ENCODE peak calls at places on chromosome 11, in eight cellular contexts. C is GM23248; K is MM.1S; A is right lobe of liver; O is fibroblast of the aortic adventitia; Z is mucosa of descending colon; U is CD8-positive, alpha-beta memory T cell; W is neural progenitor cell. F is an unnamed sample.

GRCh38 chr11:92591551-92591950 is 366.9 kb downstream of the FAT3 start:
- DNase-seq in Z (no peak), W (no peak), K (no peak), O (no peak), C (no peak), U (no peak), A (no peak), F (no peak)

GRCh38 chr11:68116126-68116525 is 5.1 kb downstream of the CHKA start:
- DNase-seq in Z (peak), C (no peak), U (no peak), A (no peak), O (no peak), K (no peak), W (no peak), F (no peak)

GRCh38 chr11:120929090-120929489 is 94.8 kb upstream of the TBCEL start:
- DNase-seq in O (no peak), W (no peak), U (no peak), Z (no peak), K (no peak), C (peak), A (no peak), F (no peak)

GRCh38 chr11:124441081-124441480 is 4.4 kb downstream of the OR8B8 start:
- DNase-seq in Z (no peak), W (no peak), K (no peak), A (no peak), O (no peak), C (no peak), U (no peak), F (no peak)

GRCh38 chr11:121723261-121723741 is 270.5 kb upstream of the SORL1-AS1 start:
- DNase-seq in C (peak), O (peak), A (no peak), K (no peak), Z (no peak), W (peak), U (no peak), F (no peak)

GRCh38 chr11:16891964-16892363 is 122.2 kb downstream of the PLEKHA7 start:
- DNase-seq in W (no peak), C (peak), A (no peak), O (peak), K (no peak), Z (no peak), U (no peak), F (no peak)

GRCh38 chr11:17077520-17078401 is at the start of gene RPS13:
- DNase-seq in Z (peak), O (peak), K (peak), W (peak), U (peak), A (peak), C (peak), F (peak)

GRCh38 chr11:68581901-68582300 is 102.4 kb upstream of the GAL start:
- DNase-seq in C (no peak), A (no peak), O (no peak), K (no peak), Z (no peak), U (no peak), W (no peak), F (no peak)

GRCh38 chr11:59822989-59823566 is 12.5 kb upstream of the MRPL16 start:
- DNase-seq in C (peak), A (no peak), W (peak), O (peak), K (peak), Z (peak), U (no peak), F (peak)

GRCh38 chr11:62680825-62681240 is 2.0 kb upstream of the UBXN1 start:
- DNase-seq in K (peak), O (peak), W (peak), U (peak), Z (peak), C (peak), A (peak), F (peak)

GRCh38 chr11:78742430-78742829 is 167.8 kb upstream of the NARS2 start:
- DNase-seq in Z (peak), K (no peak), U (no peak), O (peak), C (peak), W (no peak), A (peak), F (no peak)

GRCh38 chr11:88338223-88338661 is 706 bp upstream of the CTSC start:
- DNase-seq in Z (peak), C (peak), W (peak), U (peak), O (peak), K (peak), A (peak), F (peak)

GRCh38 chr11:101444164-101444563 is 139.6 kb downstream of the TRPC6 start:
- DNase-seq in A (no peak), Z (peak), W (no peak), O (no peak), U (no peak), C (no peak), K (no peak), F (peak)

GRCh38 chr11:46743043-46743442 is 24.0 kb downstream of the F2 start:
- DNase-seq in K (no peak), Z (no peak), U (no peak), C (no peak), W (no peak), O (no peak), A (no peak), F (no peak)

GRCh38 chr11:9158898-9159391 is 67.5 kb upstream of the SCUBE2 start:
- DNase-seq in Z (no peak), C (peak), O (peak), W (no peak), U (no peak), K (no peak), A (no peak), F (no peak)

GRCh38 chr11:11163256-11163655 is 189.8 kb downstream of the CSNK2A3 start:
- DNase-seq in K (no peak), Z (no peak), W (peak), A (no peak), C (peak), U (no peak), O (no peak), F (no peak)

GRCh38 chr11:131980199-131980598 is 609.8 kb downstream of the NTM start:
- DNase-seq in A (no peak), K (no peak), C (no peak), U (no peak), Z (no peak), O (no peak), W (no peak), F (no peak)

GRCh38 chr11:66593650-66594049 is 665 bp downstream of the CCS start:
- DNase-seq in C (peak), U (no peak), W (no peak), O (no peak), K (no peak), A (no peak), Z (no peak), F (no peak)

GRCh38 chr11:68031136-68031459 is 617 bp downstream of the NDUFS8 start:
- DNase-seq in W (no peak), A (no peak), K (no peak), C (peak), Z (no peak), U (no peak), O (peak), F (no peak)

DNA sequence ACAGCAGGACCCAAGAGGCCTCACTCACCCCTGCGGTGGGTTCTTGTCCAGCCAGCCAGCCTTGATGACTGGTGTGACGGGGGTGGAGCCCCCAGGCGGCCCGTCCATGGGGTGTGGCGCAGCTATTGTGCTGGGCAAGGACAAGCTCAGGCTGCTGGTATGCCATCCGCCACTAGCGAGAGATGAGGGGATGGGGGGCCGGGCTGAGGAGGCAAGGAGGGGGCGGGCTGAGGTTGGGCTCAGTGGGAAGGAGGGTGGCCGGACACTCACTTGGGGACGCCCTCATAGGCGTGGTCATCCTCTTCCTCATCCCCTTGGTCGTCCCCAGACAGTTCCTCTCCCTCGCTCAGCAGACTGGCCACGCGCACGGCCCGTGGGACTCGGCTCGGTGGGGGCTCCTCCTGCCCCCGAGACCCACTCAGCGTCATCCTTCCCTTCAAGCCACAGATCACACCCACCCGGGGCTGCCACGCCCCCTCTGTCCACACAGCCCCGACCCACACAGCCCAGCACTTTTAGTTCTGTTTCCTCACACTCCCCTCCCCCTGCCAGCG is 38.0 kb upstream of the PDE2A start:
- DNase-seq in U (no peak), O (no peak), C (no peak), Z (peak), A (no peak), K (no peak), W (peak), F (no peak)
- H3K4me3 ChIP-seq in U (no peak), O (no peak), C (no peak), Z (no peak), A (no peak), K (no peak), W (no peak), F (no peak)

GRCh38 chr11:65554057-65554818 is 3.9 kb downstream of the LTBP3 start:
- DNase-seq in O (no peak), C (no peak), A (no peak), U (no peak), K (no peak), W (no peak), Z (no peak), F (peak)
- H3K4me3 ChIP-seq in O (no peak), C (no peak), A (no peak), U (peak), K (peak), W (peak), Z (no peak), F (peak)

GRCh38 chr11:45371251-45371749 is 85.2 kb upstream of the SYT13 start:
- DNase-seq in W (peak), C (peak), A (peak), Z (peak), O (peak), U (peak), K (peak), F (peak)
- H3K4me3 ChIP-seq in W (peak), C (no peak), A (no peak), Z (no peak), O (no peak), U (no peak), K (peak), F (no peak)

GRCh38 chr11:125494987-125495725 is 909 bp downstream of the FEZ1 start:
- DNase-seq in C (peak), W (peak), Z (peak), O (peak), A (no peak), K (no peak), U (no peak), F (no peak)
- H3K4me3 ChIP-seq in C (peak), W (peak), Z (no peak), O (peak), A (peak), K (peak), U (peak), F (no peak)

DNA sequence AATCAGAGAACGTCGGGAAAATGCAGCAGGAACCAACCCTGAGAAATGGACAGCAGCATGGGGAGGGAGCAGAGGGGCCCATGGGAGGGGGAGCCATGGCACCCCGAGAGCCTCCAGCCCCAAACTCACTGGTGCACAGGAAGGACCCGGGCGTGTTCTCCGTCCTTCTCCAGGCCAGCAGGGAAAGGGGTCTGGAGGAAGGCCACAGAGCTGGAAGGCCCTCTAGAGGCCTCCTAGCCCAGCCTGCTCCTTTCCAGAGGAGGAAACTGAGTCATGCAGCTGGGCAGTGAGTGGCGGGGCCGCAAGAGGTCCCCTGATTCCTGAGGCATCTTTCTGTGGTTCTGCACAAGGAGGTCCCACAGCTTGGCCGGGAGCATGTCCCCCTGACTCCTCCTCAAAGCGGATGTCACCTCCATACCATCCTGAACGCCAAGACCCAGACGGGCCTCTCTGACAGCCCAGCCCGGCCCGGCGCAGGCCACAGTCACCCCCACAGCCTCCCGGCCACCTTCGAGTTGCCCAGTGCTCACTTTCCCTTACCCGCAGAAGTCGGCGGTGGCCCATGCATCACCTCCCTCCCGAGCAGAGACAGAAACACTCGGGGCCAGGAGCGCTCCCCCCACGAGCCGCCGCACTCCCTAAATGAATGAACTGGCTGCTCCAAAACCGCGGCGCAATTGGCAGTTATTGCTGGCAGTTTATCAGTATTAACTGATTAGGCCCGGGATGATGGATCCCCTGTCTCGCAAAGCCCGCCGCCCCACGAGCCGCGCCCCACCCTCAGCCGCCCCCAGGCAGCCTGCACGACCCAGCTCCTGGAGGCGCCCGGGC is 272.6 kb downstream of the BUD13 start:
- DNase-seq in C (no peak), K (no peak), U (no peak), O (no peak), W (no peak), A (no peak), Z (no peak), F (no peak)
- H3K4me3 ChIP-seq in C (no peak), K (no peak), U (no peak), O (no peak), W (peak), A (no peak), Z (no peak), F (no peak)

GRCh38 chr11:43360361-43361032 is 1.8 kb downstream of the TTC17 start:
- DNase-seq in A (no peak), W (no peak), O (peak), K (no peak), U (no peak), Z (no peak), C (peak), F (no peak)
- H3K4me3 ChIP-seq in A (no peak), W (peak), O (peak), K (peak), U (peak), Z (no peak), C (peak), F (peak)

DNA sequence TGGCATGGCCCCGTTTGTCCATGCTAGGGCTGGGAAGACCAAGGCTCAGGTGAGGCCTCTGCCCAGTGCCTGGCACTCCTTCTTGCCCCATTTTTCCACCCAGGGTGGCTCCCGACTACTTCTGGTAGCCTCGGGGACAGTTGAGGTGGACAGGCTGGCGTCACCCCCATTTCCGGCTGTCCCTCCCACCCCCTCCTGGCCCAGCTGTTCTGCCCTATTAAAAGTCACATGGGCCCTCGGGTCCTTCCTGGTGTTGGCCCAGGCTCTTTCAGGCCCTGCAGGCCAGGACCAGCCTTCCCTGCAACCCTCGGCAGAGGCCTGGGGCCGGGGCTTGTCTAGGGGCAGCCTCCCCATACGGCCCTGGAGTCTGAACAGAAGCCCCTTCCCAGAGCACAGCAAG is 9.5 kb downstream of the CD81 start:
- DNase-seq in Z (no peak), C (no peak), O (no peak), U (no peak), K (no peak), A (no peak), W (no peak), F (no peak)
- H3K4me3 ChIP-seq in Z (no peak), C (no peak), O (no peak), U (no peak), K (no peak), A (no peak), W (no peak), F (peak)

GRCh38 chr11:35145249-35145648 is 6.3 kb downstream of the CD44 start:
- DNase-seq in C (peak), Z (peak), K (peak), U (peak), A (no peak), O (no peak), W (no peak), F (no peak)
- H3K4me3 ChIP-seq in C (peak), Z (no peak), K (peak), U (peak), A (no peak), O (peak), W (no peak), F (no peak)

F was measured in Jurkat, Clone E6-1.